ENCODE peak calls at places on chromosomes 1 and 21, in ten cellular contexts. T is kidney; B is HepG2; J is bronchial epithelial cell; I is PC-3; W is CD8-positive, alpha-beta T cell; M is lower lobe of right lung; Z is OCI-LY7; R is left ventricle myocardium inferior; G is neural progenitor cell. X is an unnamed sample. For H3K36me3, the result is how much of the 10 kb centered on the place peaks cover.

GRCh38 chr1:240936911-240937668 is 325.1 kb upstream of the GREM2 start:
- DNase-seq in T (no peak), B (no peak), J (no peak), I (no peak), W (no peak), M (no peak), Z (no peak), R (no peak), G (peak), X (no peak)

GRCh38 chr21:15935530-15935929 is 205.7 kb downstream of the USP25 start:
- DNase-seq in T (no peak), B (no peak), J (peak), I (peak), W (no peak), M (no peak), Z (no peak), R (no peak), G (no peak), X (no peak)

GRCh38 chr1:227948493-227949260 is 945 bp upstream of the WNT9A start:
- DNase-seq in T (peak), B (no peak), J (peak), I (peak), W (no peak), M (peak), Z (no peak), R (no peak), G (no peak), X (peak)

GRCh38 chr1:67250051-67250653 is 57.5 kb upstream of the IL12RB2 start:
- DNase-seq in T (no peak), B (no peak), J (no peak), I (peak), W (no peak), M (no peak), Z (peak), R (no peak), G (peak), X (no peak)

GRCh38 chr1:218456449-218456848 is 111.3 kb downstream of the TGFB2 start:
- DNase-seq in T (no peak), B (no peak), J (no peak), I (no peak), W (no peak), M (no peak), Z (peak), R (no peak), G (no peak), X (no peak)

GRCh38 chr1:89667691-89668090 is 34.8 kb downstream of the LRRC8C start:
- DNase-seq in T (no peak), B (no peak), J (no peak), I (no peak), W (no peak), M (no peak), Z (no peak), R (no peak), G (no peak), X (no peak)

GRCh38 chr1:68145418-68146126 is 86.8 kb downstream of the WLS start:
- DNase-seq in T (peak), B (no peak), J (peak), I (peak), W (no peak), M (no peak), Z (no peak), R (no peak), G (no peak), X (peak)

GRCh38 chr1:225447001-225447615 is 19.3 kb upstream of the LBR start:
- DNase-seq in T (no peak), B (no peak), J (no peak), I (no peak), W (peak), M (no peak), Z (no peak), R (no peak), G (no peak), X (no peak)

GRCh38 chr1:217917277-217917887 is 286.2 kb downstream of the SPATA17 start:
- DNase-seq in T (peak), B (no peak), J (no peak), I (peak), W (no peak), M (no peak), Z (no peak), R (no peak), G (no peak), X (no peak)

GRCh38 chr1:56033321-56034037 is 545.9 kb downstream of the PLPP3 start:
- DNase-seq in T (no peak), B (no peak), J (no peak), I (no peak), W (no peak), M (no peak), Z (no peak), R (no peak), G (no peak), X (no peak)

GRCh38 chr1:64474639-64475038 is 4.7 kb downstream of the CACHD1 start:
- DNase-seq in T (no peak), B (no peak), J (peak), I (peak), W (no peak), M (peak), Z (no peak), R (peak), G (no peak), X (no peak)

GRCh38 chr1:41900611-41901444 is 17.9 kb downstream of the HIVEP3 start:
- DNase-seq in T (no peak), B (no peak), J (peak), I (peak), W (no peak), M (no peak), Z (no peak), R (no peak), G (no peak), X (no peak)

GRCh38 chr1:7967206-7967605 is 5.7 kb downstream of the PARK7 start:
- DNase-seq in T (no peak), B (no peak), J (no peak), I (no peak), W (no peak), M (no peak), Z (no peak), R (no peak), G (no peak), X (no peak)
- H3K36me3 ChIP-seq in T (under half), B (under half), J (under half), I (half or more), W (under half), M (half or more), Z (half or more), R (half or more), G (under half), X (under half)

GRCh38 chr1:151502035-151502728 is 9.0 kb upstream of the CGN start:
- DNase-seq in T (no peak), B (peak), J (no peak), I (no peak), W (no peak), M (no peak), Z (no peak), R (no peak), G (no peak), X (no peak)

GRCh38 chr1:151502859-151503509 is 8.2 kb upstream of the CGN start:
- DNase-seq in T (no peak), B (no peak), J (no peak), I (no peak), W (no peak), M (no peak), Z (no peak), R (no peak), G (no peak), X (no peak)

GRCh38 chr1:151499930-151500329 is 11.3 kb upstream of the CGN start:
- DNase-seq in T (no peak), B (no peak), J (no peak), I (no peak), W (no peak), M (no peak), Z (no peak), R (no peak), G (no peak), X (no peak)

GRCh38 chr1:151499355-151499754 is 11.8 kb upstream of the CGN start:
- DNase-seq in T (no peak), B (no peak), J (no peak), I (no peak), W (no peak), M (no peak), Z (no peak), R (no peak), G (no peak), X (no peak)

GRCh38 chr1:151501474-151501873 is 9.7 kb upstream of the CGN start:
- DNase-seq in T (no peak), B (no peak), J (no peak), I (peak), W (no peak), M (no peak), Z (peak), R (no peak), G (no peak), X (peak)
- TF ChIP-seq CTCF in T (peak), B (no peak), J (peak), I (peak), W (no peak), M (no peak), Z (peak), R (no peak), G (peak), X (peak)

DNA sequence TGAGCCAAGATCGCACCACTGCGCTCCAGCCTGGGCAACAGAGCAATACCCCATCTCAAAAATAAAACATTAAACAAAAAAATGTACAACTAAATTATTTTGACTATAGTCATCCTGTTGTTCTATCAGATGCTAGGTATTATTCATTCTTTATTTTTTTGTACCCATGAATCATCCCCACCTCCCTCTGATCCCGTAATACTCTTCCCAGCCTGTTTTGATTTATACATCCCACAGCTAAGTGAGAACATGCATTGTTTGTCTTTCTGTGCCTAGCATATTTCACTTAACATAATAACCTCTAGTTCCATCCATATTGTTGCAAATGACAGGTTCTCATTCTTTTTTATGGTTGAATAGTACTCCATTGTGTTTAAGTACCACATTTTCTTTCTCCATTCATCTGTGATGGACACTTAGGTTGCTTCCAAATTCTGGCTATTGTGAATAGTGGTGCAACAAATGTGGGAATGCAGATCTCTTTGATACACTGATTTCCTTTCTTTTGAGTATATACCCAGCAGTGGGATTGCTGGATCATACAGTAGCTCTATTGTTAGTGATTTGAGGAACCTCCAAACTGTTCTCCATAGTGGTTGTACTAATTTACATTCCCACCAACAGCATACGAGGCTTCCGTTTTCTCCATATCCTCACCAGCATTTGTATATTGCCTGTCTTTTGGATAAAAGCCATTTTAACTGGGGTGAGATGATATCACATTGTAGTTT is 84.4 kb downstream of the MACF1 start:
- DNase-seq in T (no peak), B (no peak), J (no peak), I (no peak), W (no peak), M (no peak), Z (no peak), R (no peak), G (no peak), X (no peak)
- H3K36me3 ChIP-seq in T (under half), B (under half), J (under half), I (under half), W (under half), M (half or more), Z (half or more), R (half or more), G (under half), X (under half)

DNA sequence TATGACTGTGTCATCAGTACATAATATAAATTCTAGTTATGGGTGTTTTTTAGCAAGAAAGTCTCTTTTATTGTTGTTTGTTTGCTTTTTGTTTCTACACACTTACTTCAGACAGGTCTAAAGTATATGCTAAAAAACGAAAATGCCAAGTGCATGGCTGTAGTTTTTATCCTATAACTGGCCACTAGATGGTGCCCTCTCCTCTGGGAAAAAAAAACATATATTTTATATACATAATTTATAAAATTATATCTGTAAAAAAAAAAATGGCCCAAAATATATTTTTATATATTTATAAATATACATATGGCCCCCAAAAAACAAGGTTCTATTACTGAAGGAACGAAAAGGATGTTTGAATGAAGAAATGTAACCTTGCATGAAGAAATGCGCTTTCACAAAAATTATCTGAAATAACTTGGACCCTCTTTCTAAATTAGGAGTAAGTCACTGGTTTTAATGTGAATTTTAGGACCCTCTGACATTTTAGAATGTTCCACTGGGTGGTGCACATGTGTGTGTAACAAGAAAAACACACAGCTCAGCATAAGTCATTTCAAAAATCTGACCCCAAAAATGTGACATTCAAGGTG is 93.5 kb downstream of the TTLL7 start:
- DNase-seq in T (no peak), B (no peak), J (peak), I (peak), W (no peak), M (no peak), Z (peak), R (no peak), G (peak), X (no peak)
- TF ChIP-seq CTCF in T (peak), B (peak), J (peak), I (peak), W (peak), M (peak), Z (peak), R (peak), G (peak), X (peak)

DNA sequence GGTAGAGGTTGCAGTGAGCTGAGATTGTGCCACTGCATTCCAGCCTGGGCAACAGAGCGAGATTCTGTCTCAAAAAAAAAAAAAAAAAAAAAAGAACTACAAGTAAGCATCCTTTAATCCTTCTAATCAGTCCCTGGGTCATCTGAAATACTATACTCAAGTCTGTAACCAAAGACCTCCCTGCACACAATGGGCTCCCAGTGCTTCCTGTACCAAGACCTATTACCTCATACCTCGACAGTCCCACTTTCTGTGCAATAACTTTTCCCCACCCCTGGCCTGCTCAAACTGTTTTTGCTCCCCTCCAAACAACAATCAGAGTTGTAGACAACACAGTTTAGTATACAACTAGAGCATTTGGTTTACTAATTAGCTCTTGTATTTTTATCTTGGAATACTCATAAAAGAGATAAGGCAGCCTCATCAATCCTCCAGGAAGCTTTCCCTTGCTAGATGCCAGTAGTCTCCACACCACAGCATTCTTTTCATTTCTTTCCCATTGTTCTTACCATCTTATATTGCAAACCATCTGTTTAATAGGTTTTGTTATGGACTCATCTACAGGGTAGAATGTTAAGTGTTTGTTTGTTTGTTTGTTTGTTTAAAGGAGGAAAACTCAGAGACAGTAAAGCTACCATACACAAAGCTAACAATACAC is 19.2 kb upstream of the RLF start:
- DNase-seq in T (no peak), B (no peak), J (no peak), I (no peak), W (no peak), M (no peak), Z (no peak), R (no peak), G (peak), X (no peak)
- H3K36me3 ChIP-seq in T (under half), B (under half), J (under half), I (under half), W (under half), M (under half), Z (under half), R (under half), G (under half), X (under half)

X was measured in Caco-2.